ENCODE peak calls at places on chromosome 18, in four cellular contexts. P is activated T-cell treated with anti-CD3 and anti-CD28 coated beads, Interleukin-2, amount 50 U/mL, for 4 hours; V is naive B cell; M is left colon. S is an unnamed sample.
A peak's percentile ranks its signal among the peaks of the same experiment; 100 is the strongest.

GRCh38 chr18:3898866-3899613 is 449.1 kb downstream of the TGIF1 start:
- ATAC-seq in M (no peak), P (no peak), V (no peak), S (no peak)

GRCh38 chr18:13302611-13303267 is 84.2 kb downstream of the LDLRAD4 start:
- ATAC-seq in V (peak; percentile 55), M (peak; percentile 29), P (no peak), S (no peak)

GRCh38 chr18:76363451-76364120 is 131.5 kb downstream of the ZNF516 start:
- ATAC-seq in M (no peak), V (no peak), P (no peak), S (no peak)

GRCh38 chr18:12540751-12541150 is 117.2 kb downstream of the SPIRE1 start:
- ATAC-seq in P (no peak), M (no peak), V (no peak), S (no peak)

GRCh38 chr18:3661989-3662388 is 212.0 kb downstream of the TGIF1 start:
- ATAC-seq in M (no peak), V (no peak), P (no peak), S (no peak)

GRCh38 chr18:69484699-69485396 is 84.2 kb downstream of the DOK6 start:
- ATAC-seq in P (no peak), M (no peak), V (no peak), S (no peak)

GRCh38 chr18:22676423-22676822 is 256.7 kb upstream of the RBBP8 start:
- ATAC-seq in V (no peak), M (peak; percentile 75), P (no peak), S (no peak)

GRCh38 chr18:74803117-74803516 is 205.4 kb downstream of the ZNF407 start:
- ATAC-seq in V (no peak), M (no peak), P (no peak), S (no peak)

GRCh38 chr18:33201509-33201926 is 239.0 kb downstream of the CCDC178 start:
- ATAC-seq in V (no peak), M (peak; percentile 58), P (no peak), S (no peak)

GRCh38 chr18:48909721-48910120 is 41.0 kb downstream of the SMAD7 start:
- ATAC-seq in V (no peak), M (no peak), P (peak; percentile 43), S (no peak)

GRCh38 chr18:48839819-48840490 is 110.8 kb downstream of the SMAD7 start:
- ATAC-seq in V (no peak), M (no peak), P (no peak), S (no peak)

GRCh38 chr18:39772155-39772919 is 2182.7 kb upstream of the PIK3C3 start:
- ATAC-seq in V (no peak), M (peak; percentile 62), P (no peak), S (peak; percentile 24)

GRCh38 chr18:35580748-35581534 is 599 bp upstream of the GALNT1 start:
- ATAC-seq in V (peak; percentile 79), P (peak; percentile 73), M (peak; percentile 64), S (peak; percentile 84)

GRCh38 chr18:30967701-30968100 is 74.8 kb downstream of the DSC3 start:
- ATAC-seq in V (no peak), P (no peak), M (no peak), S (no peak)

GRCh38 chr18:7575465-7576026 is 8.4 kb downstream of the PTPRM start:
- ATAC-seq in M (no peak), V (no peak), P (no peak), S (no peak)

GRCh38 chr18:11219571-11219970 is 70.2 kb upstream of the PIEZO2 start:
- ATAC-seq in P (no peak), M (no peak), V (no peak), S (no peak)

GRCh38 chr18:12803069-12803936 is 80.7 kb downstream of the PTPN2 start:
- ATAC-seq in M (no peak), V (no peak), P (no peak), S (peak; percentile 48)

GRCh38 chr18:12345491-12346239 is 31.4 kb downstream of the AFG3L2 start:
- ATAC-seq in P (no peak), V (no peak), M (peak; percentile 4), S (no peak)

GRCh38 chr18:57659463-57660102 is 37.9 kb upstream of the NARS1 start:
- ATAC-seq in V (no peak), M (no peak), P (no peak), S (no peak)

GRCh38 chr18:62037012-62037742 is 144.4 kb upstream of the RNF152 start:
- ATAC-seq in V (no peak), P (no peak), M (no peak), S (no peak)

GRCh38 chr18:73942081-73942625 is 205.5 kb downstream of the FBXO15 start:
- ATAC-seq in P (no peak), M (peak; percentile 36), V (no peak), S (no peak)

S was measured in stimulated activated memory B cell treated with anti-CD40 and anti-IgM and Interleukin-4, amounts not matched to agents 10 μg/mL and 1 μg/mL and 100 μg/mL, for 72 hours.